ENCODE peak calls at places on chromosomes 16 and 17, in six cellular contexts. R is BJ, I is WERI-Rb-1, C is MM.1S, P is epithelial cell of esophagus, Z is cardiac fibroblast. Y is an unnamed sample.
A peak's percentile ranks its signal among the peaks of the same experiment; 100 is the strongest.

GRCh38 chr17:83193336-83194188 is 114.2 kb downstream of the METRNL start:
- DNase-seq in R (no peak), I (no peak), C (peak; percentile 23), P (no peak), Z (no peak), Y (peak; percentile 57)

GRCh38 chr17:17567631-17568030 is 23.9 kb downstream of the PEMT start:
- DNase-seq in R (no peak), I (no peak), C (no peak), P (no peak), Z (peak; percentile 84), Y (peak; percentile 7)

GRCh38 chr17:65158622-65159021 is 21.5 kb downstream of the RGS9 start:
- DNase-seq in R (no peak), I (no peak), C (no peak), P (no peak), Z (no peak), Y (no peak)

GRCh38 chr17:44318077-44318892 is 6.3 kb downstream of the SLC25A39 start:
- DNase-seq in R (no peak), I (peak; percentile 55), C (no peak), P (no peak), Z (no peak), Y (no peak)

GRCh38 chr16:65414284-65414984 is 292.6 kb upstream of the CDH11 start:
- DNase-seq in R (peak; percentile 54), I (no peak), C (peak; percentile 72), P (peak; percentile 87), Z (peak; percentile 67), Y (peak; percentile 86)

GRCh38 chr17:81898029-81898866 is 3.8 kb upstream of the NPB start:
- DNase-seq in R (peak; percentile 51), I (no peak), C (no peak), P (peak; percentile 95), Z (peak; percentile 62), Y (peak; percentile 87)

GRCh38 chr16:72355561-72355960 is 183.6 kb upstream of the PMFBP1 start:
- DNase-seq in R (no peak), I (no peak), C (no peak), P (no peak), Z (peak; percentile 66), Y (peak; percentile 73)

GRCh38 chr17:18278867-18279266 is 18.4 kb downstream of the MIEF2 start:
- DNase-seq in R (no peak), I (no peak), C (no peak), P (no peak), Z (peak; percentile 59), Y (peak; percentile 76)

GRCh38 chr17:7977039-7977438 is 25.4 kb upstream of the GUCY2D start:
- DNase-seq in R (no peak), I (no peak), C (no peak), P (no peak), Z (no peak), Y (no peak)

GRCh38 chr17:17102176-17102575 is 59.9 kb downstream of the MPRIP start:
- DNase-seq in R (no peak), I (no peak), C (no peak), P (no peak), Z (no peak), Y (no peak)

GRCh38 chr17:49193513-49194296 is 16.7 kb downstream of the GNGT2 start:
- DNase-seq in R (no peak), I (peak; percentile 91), C (peak; percentile 7), P (peak; percentile 65), Z (peak; percentile 71), Y (peak; percentile 78)

GRCh38 chr16:23196577-23196976 is 14.0 kb downstream of the SCNN1G start:
- DNase-seq in R (no peak), I (no peak), C (no peak), P (no peak), Z (no peak), Y (no peak)

GRCh38 chr17:65228734-65229390 is 91.7 kb downstream of the RGS9 start:
- DNase-seq in R (peak; percentile 88), I (no peak), C (no peak), P (peak; percentile 19), Z (peak; percentile 88), Y (peak; percentile 31)

GRCh38 chr17:35748323-35748960 is 4.6 kb downstream of the GAS2L2 start:
- DNase-seq in R (no peak), I (no peak), C (no peak), P (peak; percentile 45), Z (peak; percentile 55), Y (no peak)

GRCh38 chr16:84117482-84117843 is 721 bp upstream of the MBTPS1 start:
- DNase-seq in R (no peak), I (no peak), C (peak; percentile 24), P (peak; percentile 29), Z (no peak), Y (peak; percentile 43)

GRCh38 chr16:86362155-86362849 is 148.0 kb upstream of the FOXF1 start:
- DNase-seq in R (no peak), I (no peak), C (no peak), P (no peak), Z (peak; percentile 20), Y (no peak)

GRCh38 chr16:72739577-72739976 is 308.4 kb downstream of the ZFHX3 start:
- DNase-seq in R (peak; percentile 75), I (no peak), C (no peak), P (no peak), Z (peak; percentile 32), Y (peak; percentile 49)

GRCh38 chr16:9499921-9500593 is 408.6 kb downstream of the HAPSTR1 start:
- DNase-seq in R (no peak), I (peak; percentile 23), C (no peak), P (no peak), Z (no peak), Y (no peak)

GRCh38 chr17:49132699-49133364 is at the start of gene B4GALNT2:
- DNase-seq in R (no peak), I (no peak), C (no peak), P (peak; percentile 32), Z (no peak), Y (no peak)

GRCh38 chr17:62628845-62629555 is 1.5 kb downstream of the MRC2 start:
- DNase-seq in R (no peak), I (no peak), C (no peak), P (no peak), Z (peak; percentile 64), Y (peak; percentile 86)

GRCh38 chr16:53207810-53208752 is 153.3 kb downstream of the CHD9 start:
- DNase-seq in R (peak; percentile 37), I (peak; percentile 65), C (no peak), P (peak; percentile 76), Z (peak; percentile 90), Y (peak; percentile 89)

GRCh38 chr17:28467456-28468025 is 5.9 kb upstream of the SLC13A2 start:
- DNase-seq in R (peak; percentile 31), I (no peak), C (no peak), P (peak; percentile 65), Z (peak; percentile 77), Y (peak; percentile 83)

GRCh38 chr16:4058386-4058785 is 57.9 kb downstream of the ADCY9 start:
- DNase-seq in R (no peak), I (no peak), C (no peak), P (no peak), Z (no peak), Y (peak; percentile 46)

GRCh38 chr16:14423344-14423743 is 206.7 kb downstream of the PARN start:
- DNase-seq in R (no peak), I (no peak), C (no peak), P (peak; percentile 33), Z (no peak), Y (no peak)

GRCh38 chr17:79010304-79010646 is 711 bp upstream of the CANT1 start:
- DNase-seq in R (no peak), I (no peak), C (no peak), P (no peak), Z (no peak), Y (no peak)
- H3K4me3 ChIP-seq in R (peak overlapping the region; percentile 87), I (peak overlapping the region; percentile 94), C (peak overlapping the region; percentile 99), P (peak overlapping the region; percentile 56), Z (no peak overlapping the region), Y (peak overlapping the region; percentile 72)

GRCh38 chr17:33377837-33378236 is 84.7 kb upstream of the ASIC2 start:
- DNase-seq in R (no peak), I (peak; percentile 27), C (no peak), P (no peak), Z (no peak), Y (no peak)
- TF ChIP-seq CTCF in R (no peak), I (peak; percentile 13), C (no peak), P (no peak), Z (no peak), Y (no peak)

GRCh38 chr17:40310882-40311391 is 2.0 kb downstream of the RARA start:
- DNase-seq in R (no peak), I (peak; percentile 84), C (no peak), P (no peak), Z (no peak), Y (no peak)

GRCh38 chr17:40312893-40313659 is 4.1 kb downstream of the RARA start:
- DNase-seq in R (no peak), I (no peak), C (no peak), P (no peak), Z (no peak), Y (no peak)

GRCh38 chr17:40311575-40311974 is 2.6 kb downstream of the RARA start:
- DNase-seq in R (no peak), I (no peak), C (no peak), P (peak; percentile 54), Z (no peak), Y (peak; percentile 57)

GRCh38 chr17:40313660-40314556 is 4.9 kb downstream of the RARA start:
- DNase-seq in R (no peak), I (no peak), C (no peak), P (peak; percentile 52), Z (no peak), Y (no peak)

DNA sequence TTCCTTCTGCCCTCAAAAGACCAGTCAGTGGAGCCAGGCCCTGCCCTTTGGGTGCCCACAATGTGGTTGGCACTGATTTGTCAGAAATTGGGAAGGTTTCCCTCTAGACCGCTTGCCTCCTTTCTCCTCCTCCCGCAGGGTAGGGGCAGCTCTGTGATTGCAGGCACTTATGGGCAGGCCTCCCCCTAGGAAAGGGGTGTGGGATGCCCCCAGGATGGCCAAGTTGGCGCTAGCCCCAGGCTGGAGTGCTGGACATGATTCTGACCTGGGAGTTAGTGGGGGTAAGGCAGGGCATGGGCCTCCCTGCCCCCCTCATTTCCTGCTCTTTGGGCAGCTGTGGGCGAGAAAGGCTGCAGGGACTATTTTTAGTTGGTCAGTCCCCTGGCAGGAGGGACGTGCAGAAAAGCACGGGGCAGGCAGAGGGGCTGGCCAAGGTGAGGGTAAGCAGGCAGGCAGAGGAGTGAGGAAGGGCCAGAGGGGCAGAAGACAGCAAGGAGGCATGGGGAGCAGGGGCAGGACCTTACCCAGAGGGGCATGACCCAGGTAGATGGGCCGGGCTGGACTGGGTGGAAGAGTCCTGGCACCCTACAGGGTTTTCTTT is 3.3 kb downstream of the RARA start:
- DNase-seq in R (no peak), I (no peak), C (peak; percentile 37), P (no peak), Z (no peak), Y (no peak)
- H3K4me3 ChIP-seq in R (no peak overlapping the region), I (no peak overlapping the region), C (peak overlapping the region; percentile 29), P (no peak overlapping the region), Z (no peak overlapping the region), Y (no peak overlapping the region)

GRCh38 chr17:38556234-38556633 is 49.5 kb downstream of the SRCIN1 start:
- DNase-seq in R (no peak), I (no peak), C (no peak), P (peak; percentile 84), Z (no peak), Y (no peak)

GRCh38 chr17:38552343-38552742 is 53.4 kb downstream of the SRCIN1 start:
- DNase-seq in R (no peak), I (no peak), C (no peak), P (no peak), Z (no peak), Y (no peak)

GRCh38 chr17:38557836-38558750 is 47.7 kb downstream of the SRCIN1 start:
- DNase-seq in R (peak; percentile 53), I (peak; percentile 96), C (peak; percentile 94), P (peak; percentile 98), Z (peak; percentile 94), Y (peak; percentile 94)

GRCh38 chr17:38557395-38557794 is 48.4 kb downstream of the SRCIN1 start:
- DNase-seq in R (no peak), I (no peak), C (no peak), P (no peak), Z (no peak), Y (no peak)

GRCh38 chr17:38554430-38555350 is 51.1 kb downstream of the SRCIN1 start:
- DNase-seq in R (no peak), I (no peak), C (no peak), P (peak; percentile 70), Z (peak; percentile 57), Y (peak; percentile 43)
- TF ChIP-seq CTCF in R (no peak), I (no peak), C (no peak), P (no peak), Z (no peak), Y (no peak)